ENCODE peak calls at places on chromosomes 7 and 10, in seven cellular contexts. One of them, this sample, is unnamed.

GRCh38 chr10:86152354-86152753 is 214.2 kb downstream of the GRID1 start:
- DNase-seq in H1: no peak
- DNase-seq in A549: no peak
- DNase-seq in suprapubic skin: no peak
- DNase-seq in stomach: no peak
- DNase-seq in transverse colon: no peak
- DNase-seq in K562: no peak
- DNase-seq in this sample: no peak

GRCh38 chr7:118029881-118030422 is 154.0 kb upstream of the LSM8 start:
- DNase-seq in H1: no peak
- DNase-seq in suprapubic skin: no peak
- DNase-seq in stomach: no peak
- DNase-seq in K562: no peak
- DNase-seq in A549: no peak
- DNase-seq in transverse colon: no peak
- DNase-seq in this sample: no peak

GRCh38 chr7:97043281-97043680 is 18.6 kb upstream of the DLX5 start:
- DNase-seq in K562: no peak
- DNase-seq in transverse colon: no peak
- DNase-seq in stomach: no peak
- DNase-seq in A549: no peak
- DNase-seq in suprapubic skin: no peak
- DNase-seq in H1: no peak
- DNase-seq in this sample: no peak

GRCh38 chr10:119211625-119212441 is 4.5 kb downstream of the GRK5 start:
- DNase-seq in K562: no peak
- DNase-seq in H1: no peak
- DNase-seq in transverse colon: no peak
- DNase-seq in stomach: no peak
- DNase-seq in A549: no peak
- DNase-seq in suprapubic skin: no peak
- DNase-seq in this sample: no peak

GRCh38 chr7:135441791-135442190 is 68.1 kb downstream of the CNOT4 start:
- DNase-seq in stomach: no peak
- DNase-seq in H1: no peak
- DNase-seq in K562: no peak
- DNase-seq in A549: peak
- DNase-seq in transverse colon: no peak
- DNase-seq in suprapubic skin: no peak
- DNase-seq in this sample: no peak

GRCh38 chr7:114903131-114903530 is 18.8 kb upstream of the MDFIC start:
- DNase-seq in H1: no peak
- DNase-seq in transverse colon: no peak
- DNase-seq in A549: no peak
- DNase-seq in K562: no peak
- DNase-seq in stomach: no peak
- DNase-seq in suprapubic skin: no peak
- DNase-seq in this sample: no peak

GRCh38 chr10:17179002-17179401 is 22.5 kb downstream of the TRDMT1 start:
- DNase-seq in A549: no peak
- DNase-seq in K562: no peak
- DNase-seq in transverse colon: no peak
- DNase-seq in stomach: no peak
- DNase-seq in suprapubic skin: no peak
- DNase-seq in H1: no peak
- DNase-seq in this sample: no peak

GRCh38 chr7:155466814-155467675 is 9.1 kb downstream of the EN2 start:
- DNase-seq in A549: no peak
- DNase-seq in H1: peak
- DNase-seq in K562: no peak
- DNase-seq in transverse colon: no peak
- DNase-seq in suprapubic skin: no peak
- DNase-seq in stomach: no peak
- DNase-seq in this sample: no peak

GRCh38 chr10:24820616-24821015 is 96.9 kb upstream of the ARHGAP21 start:
- DNase-seq in suprapubic skin: no peak
- DNase-seq in transverse colon: no peak
- DNase-seq in A549: no peak
- DNase-seq in K562: no peak
- DNase-seq in H1: no peak
- DNase-seq in stomach: peak
- DNase-seq in this sample: no peak

DNA sequence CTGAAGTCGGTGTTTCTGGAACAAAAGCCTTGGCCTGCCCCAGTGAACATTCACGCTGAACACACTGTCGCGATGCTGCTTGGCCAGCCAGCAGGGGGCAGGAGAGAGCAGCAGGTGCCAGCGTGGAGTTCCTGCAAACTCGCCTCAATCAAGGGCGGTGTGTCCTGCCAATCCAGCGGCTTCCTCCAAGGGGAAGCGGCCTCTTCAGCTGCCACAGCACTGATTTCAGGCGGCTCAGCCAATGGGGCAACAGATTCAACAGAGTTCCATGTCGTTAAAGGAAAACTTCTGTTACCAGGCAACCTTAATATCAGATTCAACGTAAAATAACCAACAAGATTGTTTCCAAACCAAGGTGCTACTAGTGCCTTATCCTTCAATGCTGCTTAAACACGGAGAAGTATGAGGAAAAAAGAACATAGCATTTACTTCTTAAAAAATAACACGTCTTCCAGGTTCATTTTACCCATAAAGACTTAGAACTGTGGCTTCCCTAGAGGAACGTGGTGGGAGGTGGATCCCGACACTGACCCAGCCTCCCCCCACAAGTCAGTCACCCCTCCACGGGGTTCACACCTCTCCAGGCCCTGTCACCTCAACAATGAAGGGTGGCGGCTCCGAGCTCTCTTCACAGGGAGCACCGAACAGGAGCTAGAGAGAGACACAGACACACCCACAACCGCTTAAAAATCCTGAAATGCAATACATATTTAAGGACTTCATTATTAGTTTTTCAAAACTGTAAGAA is 178.2 kb downstream of the DIP2C start:
- DNase-seq in A549: peak
- DNase-seq in transverse colon: peak
- DNase-seq in stomach: peak
- DNase-seq in suprapubic skin: peak
- DNase-seq in H1: peak
- DNase-seq in K562: peak
- DNase-seq in this sample: peak
- TF ChIP-seq EP300 in A549: no peak
- TF ChIP-seq EP300 in transverse colon: no peak
- TF ChIP-seq EP300 in stomach: no peak
- TF ChIP-seq EP300 in suprapubic skin: no peak
- TF ChIP-seq EP300 in H1: no peak
- TF ChIP-seq EP300 in K562: no peak
- TF ChIP-seq EP300 in this sample: no peak

DNA sequence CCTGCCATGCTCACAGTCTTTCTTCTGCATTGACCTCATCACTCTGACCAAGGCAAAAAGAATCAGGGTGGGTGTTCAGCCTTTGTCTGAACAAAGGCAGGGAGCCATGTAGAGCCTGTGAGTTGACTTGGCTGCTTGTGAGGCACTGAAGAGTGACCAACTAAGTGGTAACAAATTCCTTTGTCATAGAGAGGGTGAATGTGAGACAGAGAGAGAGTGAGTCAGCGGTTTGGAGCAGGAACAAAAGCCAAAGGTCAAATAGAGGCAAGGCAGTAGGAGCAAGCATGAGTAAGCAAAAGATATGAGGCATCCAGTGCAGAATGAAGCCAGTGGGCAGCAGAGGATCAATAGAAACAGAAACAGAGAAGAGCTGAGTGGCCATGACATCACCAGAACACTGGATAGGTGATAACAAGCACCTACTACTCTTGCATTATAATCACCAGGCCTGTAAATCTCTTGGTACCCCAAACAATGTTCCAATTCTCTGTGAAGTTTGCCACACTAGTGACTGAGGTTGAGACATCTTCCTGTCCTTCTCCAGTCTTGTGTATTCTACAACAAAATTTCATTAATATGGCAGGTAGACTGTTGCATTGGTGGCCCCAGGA is 116.2 kb upstream of the LAMB4 start:
- DNase-seq in stomach: peak
- DNase-seq in suprapubic skin: no peak
- DNase-seq in K562: peak
- DNase-seq in A549: peak
- DNase-seq in transverse colon: no peak
- DNase-seq in H1: no peak
- DNase-seq in this sample: no peak
- TF ChIP-seq CTCF in stomach: no peak
- TF ChIP-seq CTCF in suprapubic skin: no peak
- TF ChIP-seq CTCF in K562: peak
- TF ChIP-seq CTCF in A549: peak
- TF ChIP-seq CTCF in transverse colon: no peak
- TF ChIP-seq CTCF in H1: no peak
- TF ChIP-seq CTCF in this sample: no peak

DNA sequence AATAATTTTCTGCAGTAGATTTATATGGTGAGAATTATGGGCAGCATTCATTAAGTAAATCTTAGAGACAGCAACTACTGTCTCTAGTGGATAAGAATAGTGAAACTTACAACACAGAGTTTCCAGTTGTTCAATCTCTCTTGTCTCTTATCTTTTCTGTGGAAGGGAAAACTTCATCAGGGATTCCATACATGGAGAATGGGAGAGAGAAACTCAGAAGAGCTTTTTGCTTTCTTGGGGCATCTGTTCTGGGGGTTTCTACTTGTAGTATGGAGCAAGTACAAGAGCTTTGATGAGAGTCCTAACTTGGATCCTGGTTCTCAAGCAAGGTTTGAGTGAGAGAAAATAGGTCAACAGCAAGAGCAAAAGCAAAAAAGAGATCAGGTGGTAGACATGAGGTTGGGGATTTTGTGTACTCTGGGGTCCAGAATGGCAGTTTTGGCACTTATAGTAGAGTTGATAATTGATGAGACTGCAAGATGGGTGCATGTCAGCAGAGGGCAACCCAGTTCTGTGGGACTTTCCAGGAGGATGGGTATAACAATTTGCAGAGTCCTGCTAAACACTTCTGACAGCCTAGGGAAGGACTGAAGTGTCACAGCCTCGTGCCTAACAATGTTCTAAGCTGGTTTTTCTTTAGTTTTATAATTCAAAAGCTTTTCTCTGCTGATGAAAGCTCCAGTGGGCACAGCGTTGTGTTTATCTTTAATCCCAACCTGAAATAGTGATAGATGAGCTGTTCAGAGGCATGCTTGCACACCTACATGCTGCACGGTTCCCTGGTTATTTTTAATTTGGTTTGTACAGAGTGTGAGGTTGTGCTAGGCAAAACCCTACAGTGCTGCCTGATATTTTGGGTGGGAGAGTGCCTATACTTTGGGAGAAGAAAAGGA is 32.0 kb upstream of the STRIP2 start:
- DNase-seq in A549: peak
- DNase-seq in stomach: no peak
- DNase-seq in transverse colon: no peak
- DNase-seq in K562: no peak
- DNase-seq in H1: no peak
- DNase-seq in suprapubic skin: no peak
- DNase-seq in this sample: no peak
- TF ChIP-seq EP300 in A549: no peak
- TF ChIP-seq EP300 in stomach: no peak
- TF ChIP-seq EP300 in transverse colon: no peak
- TF ChIP-seq EP300 in K562: no peak
- TF ChIP-seq EP300 in H1: no peak
- TF ChIP-seq EP300 in suprapubic skin: no peak
- TF ChIP-seq EP300 in this sample: no peak

DNA sequence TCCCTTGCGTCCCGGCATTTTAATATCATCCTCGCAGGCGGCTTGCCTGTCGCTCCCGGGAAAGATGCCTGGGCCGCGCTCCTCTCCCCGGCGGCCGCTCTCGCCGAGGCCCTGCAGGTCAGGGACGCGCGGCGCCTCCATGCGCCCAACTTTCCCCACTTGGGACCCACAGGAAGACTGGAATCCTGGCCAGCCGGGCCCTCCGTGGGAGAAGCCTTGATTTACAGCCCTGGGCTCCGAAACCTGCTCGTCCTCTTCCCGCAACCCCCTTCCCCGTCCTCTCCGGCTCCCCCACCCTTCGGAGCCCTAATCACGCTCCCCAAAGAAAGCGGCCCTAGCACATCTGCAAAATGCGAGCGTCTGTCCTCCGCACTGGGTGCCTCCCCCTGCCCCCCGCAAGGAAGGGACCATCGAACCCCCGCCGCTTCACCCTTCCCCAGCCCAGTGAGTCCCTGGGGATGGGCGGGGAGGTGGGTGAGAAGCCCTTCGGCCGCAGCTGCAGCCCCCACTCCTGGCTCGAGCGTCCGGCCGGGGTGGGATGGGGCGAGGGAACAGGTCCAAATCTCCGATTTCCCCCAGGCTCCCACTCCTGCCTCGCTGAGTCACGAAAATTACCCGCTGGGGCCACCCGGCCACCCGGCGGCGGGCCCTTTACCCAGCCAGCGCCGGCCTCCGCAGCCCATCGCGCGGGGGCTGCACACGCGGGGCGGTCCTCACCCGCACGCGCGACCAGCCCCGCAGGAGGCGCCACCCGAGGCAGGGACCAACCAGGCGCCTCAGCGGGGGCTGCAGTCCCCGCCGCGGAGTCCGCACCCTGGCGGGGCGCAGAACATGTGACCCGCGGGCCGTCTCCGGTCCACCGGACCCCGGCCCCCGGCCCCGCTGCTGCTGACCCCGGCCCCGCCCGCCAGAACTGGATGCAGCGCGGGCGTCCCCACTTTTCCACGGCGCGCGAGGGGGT is 695 bp downstream of the HSPA12A start:
- DNase-seq in A549: no peak
- DNase-seq in suprapubic skin: no peak
- DNase-seq in H1: peak
- DNase-seq in transverse colon: peak
- DNase-seq in K562: peak
- DNase-seq in stomach: no peak
- DNase-seq in this sample: peak
- TF ChIP-seq CTCF in A549: no peak
- TF ChIP-seq CTCF in suprapubic skin: no peak
- TF ChIP-seq CTCF in H1: no peak
- TF ChIP-seq CTCF in transverse colon: no peak
- TF ChIP-seq CTCF in K562: no peak
- TF ChIP-seq CTCF in stomach: no peak
- TF ChIP-seq CTCF in this sample: no peak

DNA sequence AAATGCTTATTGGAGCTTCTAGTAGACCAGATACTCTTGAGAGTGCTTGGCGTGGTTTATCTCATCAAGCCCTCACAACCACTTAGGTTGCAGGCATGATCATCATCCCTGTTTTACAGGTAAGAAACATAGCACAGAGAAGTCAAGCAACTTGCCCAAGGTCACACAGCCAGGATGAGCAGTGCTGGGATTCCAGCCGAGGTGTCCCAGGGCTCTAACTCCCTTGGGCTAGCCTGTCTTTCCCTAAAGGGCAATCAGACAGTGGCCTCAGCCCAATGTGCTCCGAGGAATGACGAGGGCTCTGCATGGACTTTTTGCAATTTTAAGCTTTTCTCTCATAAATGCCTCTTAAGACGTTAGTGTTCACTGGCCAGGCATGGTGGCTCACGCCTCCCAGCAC is 39.9 kb upstream of the SPDYE3 start:
- DNase-seq in transverse colon: no peak
- DNase-seq in H1: no peak
- DNase-seq in K562: no peak
- DNase-seq in stomach: no peak
- DNase-seq in suprapubic skin: no peak
- DNase-seq in A549: no peak
- DNase-seq in this sample: no peak
- TF ChIP-seq EP300 in transverse colon: no peak
- TF ChIP-seq EP300 in H1: no peak
- TF ChIP-seq EP300 in K562: no peak
- TF ChIP-seq EP300 in stomach: no peak
- TF ChIP-seq EP300 in suprapubic skin: no peak
- TF ChIP-seq EP300 in A549: no peak
- TF ChIP-seq EP300 in this sample: no peak

This sample was measured in ovary.